ENCODE peak calls at places on chromosomes 16 and 17, in five cellular contexts. C is fibroblast of the conjunctiva, S is NCI-H146, V is hippocampal formation, P is mammary epithelial cell. Q is an unnamed sample.

GRCh38 chr17:81656835-81657234 is 493 bp upstream of the PDE6G start:
- DNase-seq in C (no peak), S (no peak), V (no peak), P (no peak), Q (no peak)

GRCh38 chr17:21251611-21252010 is 1.6 kb downstream of the NATD1 start:
- DNase-seq in C (no peak), S (no peak), V (no peak), P (no peak), Q (no peak)

GRCh38 chr16:66386629-66387622 is 20.4 kb downstream of the CDH5 start:
- DNase-seq in C (no peak), S (no peak), V (no peak), P (no peak), Q (no peak)

GRCh38 chr17:4601326-4601725 is 17.0 kb downstream of the SMTNL2 start:
- DNase-seq in C (no peak), S (no peak), V (no peak), P (no peak), Q (no peak)

GRCh38 chr16:4316732-4317461 is 1.0 kb downstream of the GLIS2 start:
- DNase-seq in C (no peak), S (peak; percentile 96), V (no peak), P (peak; percentile 51), Q (peak; percentile 70)

GRCh38 chr17:34254146-34254545 is 939 bp upstream of the CCL2 start:
- DNase-seq in C (no peak), S (no peak), V (no peak), P (no peak), Q (no peak)

GRCh38 chr16:23510154-23510914 is at the start of gene GGA2:
- DNase-seq in C (peak; percentile 41), S (peak; percentile 85), V (peak; percentile 34), P (peak; percentile 57), Q (peak; percentile 84)

GRCh38 chr16:1865902-1866690 is 5.9 kb downstream of the MEIOB start:
- DNase-seq in C (no peak), S (no peak), V (no peak), P (no peak), Q (no peak)

GRCh38 chr17:8072727-8073461 is 14.6 kb downstream of the ALOX12B start:
- DNase-seq in C (no peak), S (no peak), V (no peak), P (no peak), Q (no peak)

GRCh38 chr17:77246110-77247047 is 105.6 kb downstream of the SEC14L1 start:
- DNase-seq in C (no peak), S (peak; percentile 71), V (no peak), P (no peak), Q (no peak)

GRCh38 chr17:34299918-34300600 is 14.5 kb downstream of the CCL11 start:
- DNase-seq in C (no peak), S (no peak), V (no peak), P (no peak), Q (no peak)

GRCh38 chr17:80574496-80574895 is 29.9 kb downstream of the RPTOR start:
- DNase-seq in C (no peak), S (no peak), V (no peak), P (no peak), Q (no peak)

GRCh38 chr16:87034317-87034716 is 282.9 kb downstream of the C16orf95 start:
- DNase-seq in C (no peak), S (no peak), V (no peak), P (no peak), Q (no peak)

GRCh38 chr16:57807252-57807967 is 5.1 kb upstream of the KIFC3 start:
- DNase-seq in C (no peak), S (peak; percentile 12), V (no peak), P (no peak), Q (no peak)

GRCh38 chr17:48545022-48545376 is at the start of gene HOXB2:
- DNase-seq in C (no peak), S (peak; percentile 42), V (no peak), P (peak; percentile 40), Q (no peak)

GRCh38 chr17:82214012-82214628 is 1.5 kb upstream of the CCDC57 start:
- DNase-seq in C (no peak), S (no peak), V (no peak), P (no peak), Q (no peak)

GRCh38 chr16:52383640-52384292 is 163.2 kb downstream of the TOX3 start:
- DNase-seq in C (no peak), S (peak; percentile 60), V (no peak), P (no peak), Q (no peak)